ENCODE peak calls at places on chromosomes 13 and 19, in nine cellular contexts. V, H, D, P, L, G, R, E and F are unnamed samples.

GRCh38 chr13:75685239-75685697 is 49.1 kb downstream of the LMO7 start:
- DNase-seq in V (no peak), H (no peak), D (no peak), P (no peak), L (peak; percentile 60), G (no peak), R (no peak), E (no peak), F (no peak)

GRCh38 chr13:39415403-39415802 is 187.6 kb downstream of the LHFPL6 start:
- DNase-seq in V (no peak), H (peak; percentile 3), D (peak; percentile 16), P (no peak), L (peak; percentile 40), G (peak; percentile 69), R (no peak), E (peak; percentile 11), F (no peak)

GRCh38 chr13:51244637-51245405 is 22.6 kb downstream of the FAM124A start:
- DNase-seq in V (no peak), H (no peak), D (no peak), P (no peak), L (no peak), G (no peak), R (no peak), E (no peak), F (no peak)

GRCh38 chr19:38922482-38922881 is 8.1 kb downstream of the SARS2 start:
- DNase-seq in V (no peak), H (no peak), D (no peak), P (no peak), L (no peak), G (no peak), R (no peak), E (no peak), F (no peak)

GRCh38 chr19:51200071-51200470 is 24.8 kb upstream of the CD33 start:
- DNase-seq in V (no peak), H (no peak), D (no peak), P (no peak), L (no peak), G (no peak), R (no peak), E (no peak), F (no peak)

GRCh38 chr13:50798923-50799322 is 44.6 kb downstream of the DLEU7 start:
- DNase-seq in V (no peak), H (no peak), D (no peak), P (no peak), L (peak; percentile 53), G (no peak), R (no peak), E (no peak), F (no peak)

GRCh38 chr19:33273881-33274662 is 28.3 kb downstream of the CEBPA start:
- DNase-seq in V (peak; percentile 75), H (no peak), D (no peak), P (peak; percentile 40), L (peak; percentile 91), G (peak; percentile 40), R (no peak), E (no peak), F (peak; percentile 78)

GRCh38 chr13:31207630-31208549 is 8.1 kb downstream of the B3GLCT start:
- DNase-seq in V (no peak), H (no peak), D (no peak), P (no peak), L (peak; percentile 73), G (peak; percentile 30), R (no peak), E (no peak), F (no peak)

GRCh38 chr19:31179471-31179852 is 169.8 kb downstream of the TSHZ3 start:
- DNase-seq in V (no peak), H (no peak), D (no peak), P (no peak), L (no peak), G (no peak), R (no peak), E (no peak), F (no peak)